ENCODE peak calls at places on chromosome 20, in seven cellular contexts. X is stimulated activated CD4-positive, alpha-beta T cell treated with anti-CD3 and anti-CD28 coated beads, Interleukin-1b, Interleukin-23, amount 100 ng/mL, for 48 hours; B is iPS-NIHi11; Q is fibroblast of pulmonary artery; C is LoVo; W is C1 segment of cervical spinal cord; M is CD8-positive, alpha-beta T cell. R is an unnamed sample.

GRCh38 chr20:50317116-50317515 is 126.5 kb downstream of the CEBPB start:
- DNase-seq in X (no peak), B (no peak), Q (no peak), C (no peak), W (no peak), M (no peak), R (no peak)

GRCh38 chr20:32271620-32272019 is 5.8 kb upstream of the KIF3B start:
- DNase-seq in X (no peak), B (no peak), Q (no peak), C (no peak), W (no peak), M (no peak), R (no peak)

GRCh38 chr20:2538931-2539330 is 2.6 kb downstream of the TMC2 start:
- DNase-seq in X (no peak), B (no peak), Q (no peak), C (no peak), W (no peak), M (no peak), R (no peak)

GRCh38 chr20:3595541-3595940 is 67.7 kb downstream of the GFRA4 start:
- DNase-seq in X (no peak), B (no peak), Q (no peak), C (no peak), W (no peak), M (no peak), R (no peak)

GRCh38 chr20:24985802-24986201 is 6.7 kb downstream of the APMAP start:
- DNase-seq in X (no peak), B (no peak), Q (no peak), C (no peak), W (no peak), M (no peak), R (no peak)

GRCh38 chr20:19747903-19748302 is 10.2 kb upstream of the RIN2 start:
- DNase-seq in X (no peak), B (no peak), Q (no peak), C (no peak), W (no peak), M (no peak), R (no peak)

GRCh38 chr20:32528905-32529670 is 56.0 kb downstream of the NOL4L start:
- DNase-seq in X (no peak), B (no peak), Q (no peak), C (no peak), W (no peak), M (no peak), R (no peak)

GRCh38 chr20:37102571-37102970 is 6.8 kb upstream of the RBL1 start:
- DNase-seq in X (no peak), B (no peak), Q (no peak), C (no peak), W (no peak), M (no peak), R (no peak)

GRCh38 chr20:57441510-57442154 is 50.4 kb downstream of the RBM38 start:
- DNase-seq in X (no peak), B (no peak), Q (no peak), C (no peak), W (no peak), M (no peak), R (no peak)

GRCh38 chr20:43994486-43995100 is 79.9 kb downstream of the TOX2 start:
- DNase-seq in X (no peak), B (no peak), Q (peak), C (no peak), W (no peak), M (no peak), R (no peak)

GRCh38 chr20:24731312-24731711 is 217.8 kb upstream of the CST7 start:
- DNase-seq in X (no peak), B (no peak), Q (no peak), C (no peak), W (no peak), M (no peak), R (no peak)

GRCh38 chr20:37346526-37347346 is 796 bp downstream of the SRC start:
- DNase-seq in X (no peak), B (peak), Q (no peak), C (no peak), W (no peak), M (no peak), R (no peak)

GRCh38 chr20:24134284-24134683 is 145.7 kb upstream of the GGTLC1 start:
- DNase-seq in X (no peak), B (peak), Q (no peak), C (no peak), W (no peak), M (no peak), R (no peak)

R was measured in naive B cell.